ENCODE peak calls at places on chromosomes 3 and 15, in eight cellular contexts. Q is IMR-90, N is adrenal gland, H is neural progenitor cell, O is fibroblast of lung, Y is left lung, P is ovary, I is upper lobe of right lung. B is an unnamed sample. For H3K36me3, the result is how much of the 10 kb centered on the place peaks cover.

GRCh38 chr15:41878355-41878699 is 15.5 kb downstream of the SPTBN5 start:
- DNase-seq in O (no peak), N (no peak), Q (no peak), I (no peak), P (no peak), H (no peak), Y (peak), B (no peak)

GRCh38 chr3:178847170-178847569 is 224.4 kb downstream of the ZMAT3 start:
- DNase-seq in N (no peak), H (no peak), I (no peak), Q (no peak), O (peak), Y (no peak), P (no peak), B (no peak)

GRCh38 chr3:14113964-14114667 is 10.6 kb downstream of the CHCHD4 start:
- DNase-seq in N (no peak), I (no peak), Y (no peak), P (no peak), H (peak), O (no peak), Q (no peak), B (no peak)

GRCh38 chr3:126535636-126536035 is 11.7 kb downstream of the CHST13 start:
- DNase-seq in Q (no peak), Y (no peak), H (no peak), N (no peak), P (no peak), O (no peak), I (peak), B (peak)

GRCh38 chr15:98904466-98905048 is 103.0 kb downstream of the PGPEP1L start:
- DNase-seq in I (no peak), O (peak), H (peak), Q (peak), Y (no peak), P (no peak), N (peak), B (no peak)

GRCh38 chr3:62100233-62100989 is 272.9 kb downstream of the FEZF2 start:
- DNase-seq in N (no peak), O (peak), P (no peak), H (no peak), Y (no peak), Q (no peak), I (no peak), B (no peak)

GRCh38 chr3:169245631-169246030 is 417.9 kb downstream of the MECOM start:
- DNase-seq in Q (no peak), O (no peak), P (no peak), N (no peak), H (no peak), Y (no peak), I (no peak), B (no peak)

GRCh38 chr3:31614162-31614921 is 81.6 kb downstream of the STT3B start:
- DNase-seq in H (no peak), O (peak), N (no peak), P (no peak), I (no peak), Q (no peak), Y (no peak), B (no peak)

GRCh38 chr15:67504796-67505195 is 16.1 kb upstream of the C15orf61 start:
- DNase-seq in Q (no peak), Y (no peak), I (no peak), O (peak), H (no peak), P (no peak), N (no peak), B (no peak)

GRCh38 chr3:58742239-58742638 is 75.7 kb upstream of the FAM3D start:
- DNase-seq in I (no peak), P (no peak), Y (no peak), O (no peak), H (no peak), N (no peak), Q (no peak), B (no peak)

GRCh38 chr15:73751896-73752816 is 995 bp downstream of the INSYN1 start:
- DNase-seq in I (no peak), Q (no peak), P (peak), Y (no peak), O (no peak), N (no peak), H (peak), B (no peak)
- TF ChIP-seq CTCF in I (no peak), Q (no peak), P (no peak), Y (no peak), O (no peak), N (no peak), H (no peak), B (no peak)

DNA sequence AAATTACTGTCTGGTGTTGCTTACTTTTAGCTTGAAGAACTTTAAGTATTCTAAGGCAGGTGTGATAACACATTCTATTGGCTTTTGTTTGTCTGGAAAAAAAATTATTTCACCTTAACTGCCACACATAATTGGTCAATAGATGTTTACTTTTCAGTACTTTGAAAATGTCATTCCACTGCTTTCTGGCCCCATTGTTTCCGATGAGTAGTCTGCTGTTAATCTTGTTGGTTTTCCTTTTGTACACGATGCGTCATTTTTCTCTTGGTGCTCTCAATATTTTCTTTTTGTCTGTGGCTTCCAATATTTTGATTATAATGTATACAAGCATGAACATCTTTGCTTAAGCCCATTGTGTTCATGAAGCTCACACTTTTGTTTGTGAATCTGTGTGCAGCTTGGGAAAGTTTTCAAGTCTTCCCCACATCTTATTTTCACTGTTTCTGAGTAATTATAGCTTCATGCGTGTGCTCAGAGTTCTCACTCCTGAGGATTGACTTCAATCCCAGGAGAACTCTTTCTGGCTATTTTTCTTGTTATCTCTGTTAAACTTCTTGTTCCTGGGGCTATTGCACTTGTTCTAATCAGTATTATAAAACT is 664.7 kb downstream of the IGSF11 start:
- DNase-seq in O (no peak), H (no peak), N (no peak), I (no peak), Q (no peak), P (no peak), Y (no peak), B (no peak)
- H3K27ac ChIP-seq in O (no peak), H (no peak), N (no peak), I (no peak), Q (no peak), P (no peak), Y (no peak), B (no peak)

DNA sequence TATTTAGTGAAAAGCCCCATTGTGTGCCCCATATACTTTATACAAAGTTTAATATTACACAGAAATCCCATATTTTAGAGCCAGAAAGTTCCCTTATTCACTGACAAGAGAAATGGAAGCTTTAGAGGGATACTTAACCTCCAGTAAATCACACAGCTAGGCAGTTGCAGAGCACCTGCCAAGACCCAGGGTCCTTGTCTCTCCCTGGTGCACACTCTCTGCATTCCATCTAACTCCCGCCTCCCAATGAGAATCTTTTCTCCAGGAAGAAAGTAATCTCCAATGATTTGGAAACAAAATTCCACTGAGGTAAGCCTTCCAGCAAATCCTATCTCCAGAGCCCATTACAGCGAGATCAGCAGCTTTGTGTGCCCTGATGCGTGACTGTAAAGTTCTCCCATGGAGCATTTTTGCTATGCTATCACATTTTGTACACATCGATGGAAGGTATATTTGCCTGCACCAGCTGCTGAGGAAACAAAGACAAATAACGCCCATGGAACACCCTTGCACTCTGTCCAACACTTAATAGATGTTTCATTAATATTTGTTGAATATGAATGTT is 41.4 kb downstream of the ULK4 start:
- DNase-seq in Y (no peak), Q (no peak), I (no peak), H (peak), N (no peak), P (no peak), O (no peak), B (no peak)
- H3K36me3 ChIP-seq in Y (under half), Q (under half), I (under half), H (under half), N (under half), P (under half), O (under half), B (under half)

GRCh38 chr3:122301063-122301462 is 24.0 kb upstream of the CSTA start:
- DNase-seq in H (no peak), I (no peak), P (no peak), Y (no peak), N (no peak), Q (no peak), O (no peak), B (no peak)

GRCh38 chr3:122299222-122299621 is 25.8 kb upstream of the CSTA start:
- DNase-seq in I (no peak), Y (no peak), N (no peak), H (no peak), P (no peak), Q (no peak), O (no peak), B (no peak)

GRCh38 chr3:122298239-122298638 is 26.8 kb upstream of the CSTA start:
- DNase-seq in H (no peak), N (no peak), Y (no peak), O (no peak), P (no peak), I (no peak), Q (no peak), B (no peak)

GRCh38 chr3:122295286-122295685 is 29.8 kb upstream of the CSTA start:
- DNase-seq in Q (no peak), H (no peak), O (no peak), N (no peak), P (no peak), I (no peak), Y (no peak), B (no peak)

DNA sequence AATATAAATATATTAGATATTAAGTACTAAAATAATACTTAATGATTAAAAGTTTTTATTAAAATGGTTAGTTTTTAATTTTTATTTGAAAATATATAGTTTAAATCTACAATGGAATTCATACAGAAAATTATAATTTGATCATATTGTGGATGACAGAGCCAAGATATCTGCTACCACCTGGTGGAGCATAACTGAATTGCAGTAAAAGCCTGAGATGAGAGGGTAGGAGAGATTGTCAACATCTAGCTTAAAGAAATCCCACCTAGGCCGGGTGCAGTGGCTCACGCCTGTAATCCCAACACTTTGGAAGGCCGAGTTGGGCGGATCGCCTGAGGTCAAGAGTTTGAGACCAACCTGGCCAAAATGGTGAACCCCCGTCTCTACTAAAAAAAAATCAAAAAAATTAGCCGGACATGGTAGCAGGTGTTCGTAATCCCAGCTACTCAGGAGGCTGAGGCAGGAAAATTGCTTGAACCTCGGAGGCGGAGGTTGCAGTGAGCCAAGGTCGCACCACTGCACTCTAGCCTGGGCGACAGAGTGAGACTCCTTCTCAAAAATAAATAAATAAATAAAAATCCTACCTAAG is 25.1 kb upstream of the CSTA start:
- DNase-seq in H (peak), N (no peak), Q (peak), O (peak), I (no peak), P (no peak), Y (no peak), B (no peak)
- TF ChIP-seq CTCF in H (peak), N (peak), Q (peak), O (peak), I (peak), P (no peak), Y (peak), B (peak)

GRCh38 chr3:11565492-11565891 is 78.2 kb downstream of the VGLL4 start:
- DNase-seq in Y (no peak), N (no peak), P (no peak), O (no peak), Q (no peak), I (no peak), H (no peak), B (peak)
- H3K27ac ChIP-seq in Y (no peak), N (no peak), P (no peak), O (no peak), Q (no peak), I (no peak), H (no peak), B (no peak)

GRCh38 chr3:12932754-12933153 is 91.4 kb upstream of the RPL32 start:
- DNase-seq in Q (no peak), H (no peak), N (no peak), Y (no peak), P (no peak), I (no peak), O (no peak), B (no peak)
- H3K36me3 ChIP-seq in Q (under half), H (under half), N (under half), Y (under half), P (under half), I (under half), O (under half), B (under half)

DNA sequence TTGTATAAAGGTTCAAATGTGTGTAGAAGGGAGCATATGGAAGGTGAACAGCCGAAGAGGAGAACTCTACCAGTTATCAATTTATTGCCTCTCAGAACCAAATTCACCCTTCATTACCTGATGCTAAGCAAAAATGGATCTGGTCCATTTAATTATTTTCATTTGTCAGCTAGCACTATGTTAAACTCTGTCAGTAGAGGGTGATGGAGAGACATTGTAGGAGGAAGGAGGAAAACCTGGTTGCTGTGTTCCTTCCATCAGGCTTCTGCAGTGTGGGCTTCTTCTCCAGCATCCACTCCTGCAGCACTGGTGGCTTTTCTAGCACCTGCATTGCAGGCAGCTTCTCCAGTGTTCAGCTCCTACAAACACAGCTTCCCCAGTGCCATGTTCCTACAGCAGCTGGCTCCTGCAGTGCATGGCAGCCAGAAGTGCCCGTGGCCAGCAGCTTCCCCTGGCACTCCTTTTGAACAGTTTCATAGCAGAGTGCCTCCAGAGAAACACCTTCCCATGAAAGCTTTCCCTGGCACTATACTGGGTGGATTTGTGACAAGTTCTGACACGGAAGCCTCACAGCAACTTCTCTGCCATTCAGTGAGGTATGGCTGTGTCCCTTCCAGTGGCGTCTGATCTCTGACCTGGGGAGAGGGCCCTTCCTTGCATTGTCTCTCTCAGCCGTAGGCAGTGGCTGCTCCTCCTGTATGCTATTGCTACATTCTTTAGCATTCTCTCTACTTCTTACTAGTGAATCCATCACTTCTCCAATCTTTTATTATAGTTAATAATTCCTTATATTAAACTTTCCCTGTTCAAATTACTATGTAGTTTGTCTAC is 14.6 kb upstream of the IL17RD start:
- DNase-seq in Y (no peak), O (peak), P (no peak), N (no peak), H (peak), I (no peak), Q (peak), B (no peak)
- TF ChIP-seq CTCF in Y (no peak), O (peak), P (no peak), N (peak), H (peak), I (no peak), Q (peak), B (peak)

B was measured in RWPE2.